ENCODE peak calls at places on chromosomes 13 and 19, in six cellular contexts. M is naive thymus-derived CD8-positive, alpha-beta T cell; W is GF-D8; D is endothelial cell; J is amygdala; C is GOT3. F is an unnamed sample.

GRCh38 chr19:16027528-16027927 is 48.8 kb upstream of the TPM4 start:
- DNase-seq in M (no peak), C (no peak), W (no peak), D (no peak), J (no peak), F (no peak)

GRCh38 chr13:26929971-26930730 is 169.6 kb upstream of the GPR12 start:
- DNase-seq in C (peak), M (peak), D (peak), J (no peak), W (peak), F (peak)

GRCh38 chr13:111247552-111247951 is 72.9 kb upstream of the TEX29 start:
- DNase-seq in C (no peak), W (no peak), J (no peak), D (no peak), M (no peak), F (no peak)

GRCh38 chr13:98979012-98979411 is 1.1 kb upstream of the DOCK9 start:
- DNase-seq in D (no peak), C (no peak), J (no peak), M (no peak), W (no peak), F (no peak)

GRCh38 chr13:79447741-79448140 is 33.2 kb upstream of the NDFIP2 start:
- DNase-seq in D (no peak), W (no peak), C (no peak), M (no peak), J (no peak), F (no peak)

GRCh38 chr13:29507356-29507755 is 88.1 kb downstream of the SLC7A1 start:
- DNase-seq in J (no peak), C (no peak), M (no peak), W (no peak), D (no peak), F (no peak)

GRCh38 chr13:94324409-94325147 is 154.9 kb downstream of the DCT start:
- DNase-seq in D (no peak), M (no peak), J (no peak), W (no peak), C (no peak), F (no peak)

GRCh38 chr13:46721054-46721453 is 75.9 kb downstream of the ESD start:
- DNase-seq in J (no peak), M (peak), C (no peak), W (peak), D (peak), F (peak)

GRCh38 chr13:48998893-48999292 is 23.2 kb downstream of the FNDC3A start:
- DNase-seq in M (no peak), J (no peak), W (no peak), D (no peak), C (no peak), F (no peak)

GRCh38 chr13:97000295-97000925 is 6.1 kb upstream of the OXGR1 start:
- DNase-seq in J (no peak), M (no peak), C (no peak), W (no peak), D (no peak), F (no peak)

GRCh38 chr19:52778811-52779210 is 7.8 kb downstream of the ZNF600 start:
- DNase-seq in C (no peak), M (no peak), J (no peak), D (no peak), W (no peak), F (peak)

GRCh38 chr19:1292419-1293151 is 6.9 kb downstream of the EFNA2 start:
- DNase-seq in M (no peak), J (no peak), C (no peak), W (no peak), D (no peak), F (no peak)

GRCh38 chr13:40389081-40389641 is 277.3 kb downstream of the FOXO1 start:
- DNase-seq in C (no peak), D (no peak), J (no peak), M (peak), W (no peak), F (peak)

GRCh38 chr13:93859666-93860065 is 619.8 kb downstream of the DCT start:
- DNase-seq in W (no peak), C (no peak), M (no peak), D (no peak), J (no peak), F (no peak)

GRCh38 chr19:48992571-48993174 is 436 bp downstream of the GYS1 start:
- DNase-seq in M (no peak), D (peak), C (no peak), J (no peak), W (no peak), F (no peak)

GRCh38 chr19:4571305-4571917 is 11.9 kb upstream of the SEMA6B start:
- DNase-seq in W (no peak), D (no peak), J (no peak), M (no peak), C (no peak), F (no peak)

GRCh38 chr19:45976180-45976579 is 2.5 kb upstream of the NOVA2 start:
- DNase-seq in D (no peak), M (no peak), J (peak), W (no peak), C (no peak), F (no peak)

GRCh38 chr13:94119360-94119936 is 360.0 kb downstream of the DCT start:
- DNase-seq in C (no peak), D (no peak), M (no peak), W (no peak), J (no peak), F (no peak)

GRCh38 chr13:73849292-73849691 is 284.9 kb downstream of the KLF12 start:
- DNase-seq in W (no peak), J (no peak), M (no peak), D (peak), C (no peak), F (no peak)

GRCh38 chr19:14492756-14493337 is 3.1 kb downstream of the GIPC1 start:
- DNase-seq in W (no peak), D (no peak), C (no peak), M (no peak), J (no peak), F (peak)

GRCh38 chr19:3100331-3100730 is 6.2 kb downstream of the GNA11 start:
- DNase-seq in J (no peak), D (no peak), C (no peak), M (no peak), W (no peak), F (no peak)

GRCh38 chr19:18846862-18847515 is 15.2 kb downstream of the UPF1 start:
- DNase-seq in W (no peak), D (peak), J (peak), C (peak), M (peak), F (peak)

GRCh38 chr19:19444694-19445155 is 39.2 kb downstream of the GATAD2A start:
- DNase-seq in C (no peak), J (no peak), M (no peak), W (peak), D (no peak), F (no peak)

GRCh38 chr13:40503966-40504591 is 162.4 kb downstream of the FOXO1 start:
- DNase-seq in D (no peak), C (no peak), J (no peak), W (no peak), M (no peak), F (no peak)

GRCh38 chr13:39970177-39970846 is 314.9 kb downstream of the COG6 start:
- DNase-seq in M (no peak), D (no peak), J (no peak), W (no peak), C (no peak), F (no peak)

GRCh38 chr19:28884786-28885476 is 328.0 kb downstream of the UQCRFS1 start:
- DNase-seq in J (no peak), D (no peak), M (no peak), C (no peak), W (no peak), F (no peak)

GRCh38 chr19:5250127-5250659 is 90.4 kb downstream of the PTPRS start:
- DNase-seq in D (no peak), W (no peak), M (no peak), J (peak), C (no peak), F (no peak)

GRCh38 chr13:111313911-111314425 is 6.5 kb upstream of the TEX29 start:
- DNase-seq in W (no peak), M (no peak), J (no peak), C (no peak), D (no peak), F (no peak)

GRCh38 chr19:12365094-12365371 is 450 bp downstream of the ZNF442 start:
- DNase-seq in M (no peak), C (no peak), W (no peak), D (no peak), J (no peak), F (no peak)

GRCh38 chr19:55579766-55580621 is 654 bp downstream of the ZNF579 start:
- DNase-seq in J (no peak), W (no peak), M (peak), C (no peak), D (no peak), F (no peak)

GRCh38 chr13:48431431-48431830 is 18.5 kb upstream of the LPAR6 start:
- DNase-seq in W (peak), C (no peak), J (no peak), D (no peak), M (no peak), F (no peak)

GRCh38 chr13:49636705-49637104 is 8.4 kb downstream of the ARL11 start:
- DNase-seq in C (no peak), J (no peak), W (no peak), M (no peak), D (no peak), F (no peak)

GRCh38 chr13:87035538-87035937 is 635.6 kb upstream of the SLITRK5 start:
- DNase-seq in M (no peak), W (no peak), C (no peak), D (no peak), J (no peak), F (no peak)

GRCh38 chr13:60165391-60166099 is 1.8 kb upstream of the DIAPH3 start:
- DNase-seq in J (no peak), M (no peak), D (no peak), C (no peak), W (no peak), F (no peak)

GRCh38 chr19:1967087-1967608 is 26.2 kb downstream of the CSNK1G2 start:
- DNase-seq in W (no peak), M (peak), D (no peak), C (no peak), J (no peak), F (peak)

GRCh38 chr13:48976677-48977625 is 1.2 kb downstream of the FNDC3A start:
- DNase-seq in D (no peak), C (no peak), J (no peak), M (no peak), W (peak), F (no peak)

F was measured in CD4-positive, alpha-beta memory T cell.